ENCODE peak calls at places on chromosomes 3 and 15, in seven cellular contexts. W is ovary, D is stomach, M is BJ, O is cardiac fibroblast, Q is cardiac muscle cell, J is dorsolateral prefrontal cortex. U is an unnamed sample.

GRCh38 chr3:120102232-120102631 is 8.0 kb upstream of the GSK3B start:
- DNase-seq in J (no peak), M (no peak), W (no peak), O (no peak), Q (no peak), D (no peak), U (no peak)

GRCh38 chr3:194198938-194199337 is 63.0 kb downstream of the HES1 start:
- DNase-seq in M (no peak), Q (no peak), D (no peak), W (no peak), O (no peak), J (no peak), U (no peak)

GRCh38 chr3:43016513-43016865 is 37.4 kb downstream of the GASK1A start:
- DNase-seq in Q (no peak), W (no peak), J (no peak), D (no peak), M (no peak), O (no peak), U (no peak)

GRCh38 chr3:143482106-143483088 is 362.8 kb downstream of the CHST2 start:
- DNase-seq in Q (peak; percentile 3), M (no peak), D (peak; percentile 50), O (no peak), W (no peak), J (no peak), U (peak; percentile 16)

GRCh38 chr3:72629191-72629611 is 219.0 kb downstream of the SHQ1 start:
- DNase-seq in D (no peak), M (no peak), J (no peak), W (no peak), O (peak; percentile 3), Q (no peak), U (peak; percentile 3)

GRCh38 chr3:8532251-8532831 is 30.7 kb downstream of the LMCD1 start:
- DNase-seq in Q (no peak), O (no peak), D (no peak), J (no peak), M (peak; percentile 97), W (peak; percentile 54), U (peak; percentile 64)

GRCh38 chr15:68031406-68031805 is 22.7 kb upstream of the PIAS1 start:
- DNase-seq in Q (no peak), W (no peak), O (peak; percentile 25), J (no peak), M (no peak), D (no peak), U (no peak)

GRCh38 chr3:58154752-58155449 is 55.9 kb downstream of the DNASE1L3 start:
- DNase-seq in J (no peak), Q (no peak), W (no peak), D (no peak), O (no peak), M (no peak), U (no peak)

GRCh38 chr3:71444028-71444860 is 139.3 kb downstream of the FOXP1 start:
- DNase-seq in O (peak; percentile 56), Q (no peak), J (no peak), W (no peak), D (peak; percentile 49), M (no peak), U (peak; percentile 43)

GRCh38 chr3:149970716-149971402 is at the start of gene PFN2:
- DNase-seq in M (no peak), J (peak; percentile 58), W (peak; percentile 80), D (peak; percentile 64), Q (peak; percentile 83), O (peak; percentile 92), U (peak; percentile 67)

GRCh38 chr3:191141728-191142127 is 57.3 kb upstream of the OSTN start:
- DNase-seq in M (peak; percentile 37), O (peak; percentile 80), W (no peak), D (no peak), J (no peak), Q (no peak), U (peak; percentile 82)

GRCh38 chr3:4740397-4741105 is 238.7 kb upstream of the BHLHE40 start:
- DNase-seq in O (peak; percentile 69), J (no peak), D (no peak), Q (no peak), M (no peak), W (peak; percentile 48), U (peak; percentile 39)

GRCh38 chr3:24495334-24495994 is 814 bp upstream of the THRB start:
- DNase-seq in Q (peak; percentile 56), W (peak; percentile 23), O (no peak), J (no peak), D (peak; percentile 70), M (no peak), U (no peak)

GRCh38 chr3:15768421-15769255 is 29.1 kb downstream of the ANKRD28 start:
- DNase-seq in W (peak; percentile 21), O (peak; percentile 94), D (no peak), Q (no peak), J (no peak), M (peak; percentile 90), U (peak; percentile 96)

GRCh38 chr3:194315965-194316361 is 35.2 kb downstream of the CPN2 start:
- DNase-seq in J (no peak), Q (no peak), D (no peak), O (peak; percentile 67), W (peak; percentile 61), M (no peak), U (peak; percentile 60)

GRCh38 chr3:58013973-58014649 is 5.9 kb downstream of the FLNB start:
- DNase-seq in O (peak; percentile 92), Q (no peak), W (peak; percentile 67), D (peak; percentile 39), J (peak; percentile 49), M (peak; percentile 88), U (peak; percentile 98)

GRCh38 chr3:56800373-56801150 is 1.2 kb downstream of the ARHGEF3 start:
- DNase-seq in D (peak; percentile 40), M (no peak), Q (no peak), J (peak; percentile 36), W (no peak), O (no peak), U (no peak)

GRCh38 chr3:56801151-56801596 is 575 bp downstream of the ARHGEF3 start:
- DNase-seq in M (no peak), D (no peak), J (no peak), W (no peak), O (no peak), Q (no peak), U (no peak)

GRCh38 chr3:56802793-56803192 is 1.0 kb upstream of the ARHGEF3 start:
- DNase-seq in W (no peak), D (no peak), M (no peak), O (no peak), J (no peak), Q (no peak), U (no peak)

GRCh38 chr3:56801597-56802410 is at the start of gene ARHGEF3:
- DNase-seq in W (peak; percentile 86), J (peak; percentile 89), O (peak; percentile 82), M (no peak), D (peak; percentile 88), Q (peak; percentile 82), U (peak; percentile 57)

GRCh38 chr3:56802411-56802745 is 629 bp upstream of the ARHGEF3 start:
- DNase-seq in M (no peak), D (no peak), O (no peak), J (no peak), W (no peak), Q (no peak), U (no peak)
- H3K4me3 ChIP-seq in M (no peak overlapping the region), D (peak overlapping the region; percentile 84), O (peak overlapping the region; percentile 86), J (peak overlapping the region; percentile 83), W (peak overlapping the region; percentile 75), Q (no peak overlapping the region), U (peak overlapping the region; percentile 91)

GRCh38 chr15:55587321-55588069 is 650 bp downstream of the PYGO1 start:
- DNase-seq in M (no peak), J (no peak), Q (peak; percentile 66), O (peak; percentile 51), W (peak; percentile 49), D (no peak), U (peak; percentile 47)

GRCh38 chr15:55589297-55589696 is 1.2 kb upstream of the PYGO1 start:
- DNase-seq in J (no peak), O (no peak), Q (no peak), M (no peak), D (no peak), W (no peak), U (no peak)

GRCh38 chr15:55586808-55587207 is 1.3 kb downstream of the PYGO1 start:
- DNase-seq in W (no peak), Q (no peak), D (no peak), J (no peak), M (no peak), O (no peak), U (peak; percentile 16)

GRCh38 chr15:55588818-55589122 is 625 bp upstream of the PYGO1 start:
- DNase-seq in Q (no peak), D (no peak), O (no peak), W (no peak), M (no peak), J (no peak), U (no peak)

GRCh38 chr15:55588070-55588817 is at the start of gene PYGO1:
- DNase-seq in J (no peak), O (peak; percentile 78), D (peak; percentile 48), W (peak; percentile 65), Q (peak; percentile 83), M (no peak), U (peak; percentile 56)
- TF ChIP-seq CTCF in J (no peak), O (no peak), D (no peak), W (no peak), Q (no peak), M (no peak), U (no peak)

GRCh38 chr3:195583831-195584542 is at the start of gene APOD:
- DNase-seq in M (no peak), D (no peak), W (peak; percentile 70), O (peak; percentile 82), J (peak; percentile 85), Q (no peak), U (peak; percentile 38)
- H3K4me3 ChIP-seq in M (peak within 1 kb of the TSS; percentile 12), D (no peak within 1 kb of the TSS), W (peak within 1 kb of the TSS; percentile 26), O (peak within 1 kb of the TSS; percentile 37), J (peak within 1 kb of the TSS; percentile 37), Q (no peak within 1 kb of the TSS), U (no peak within 1 kb of the TSS)

GRCh38 chr15:58755956-58756355 is 6.4 kb upstream of the ADAM10 start:
- DNase-seq in M (no peak), O (peak; percentile 44), W (no peak), Q (peak; percentile 45), D (no peak), J (no peak), U (peak; percentile 34)

GRCh38 chr15:58761010-58761388 is 10.1 kb upstream of the MINDY2 start:
- DNase-seq in M (no peak), J (no peak), D (no peak), W (no peak), Q (no peak), O (no peak), U (no peak)

GRCh38 chr15:58760385-58761009 is 10.6 kb upstream of the MINDY2 start:
- DNase-seq in D (no peak), J (no peak), W (no peak), M (no peak), O (no peak), Q (no peak), U (no peak)

GRCh38 chr15:58755350-58755749 is 5.8 kb upstream of the ADAM10 start:
- DNase-seq in M (no peak), W (no peak), J (no peak), D (no peak), Q (no peak), O (peak; percentile 31), U (peak; percentile 12)

GRCh38 chr15:58758141-58758540 is 8.6 kb upstream of the ADAM10 start:
- DNase-seq in Q (no peak), W (no peak), D (no peak), M (no peak), O (peak; percentile 54), J (no peak), U (peak; percentile 63)
- TF ChIP-seq CTCF in Q (peak; percentile 36), W (no peak), D (no peak), M (peak; percentile 38), O (peak; percentile 23), J (peak; percentile 18), U (peak; percentile 36)

U was measured in fibroblast of the aortic adventitia.